ENCODE peak calls at places on chromosomes 12 and 14, in seven cellular contexts. One of them, this sample, is unnamed.
A peak's percentile ranks its signal among the peaks of the same experiment; 100 is the strongest.

GRCh38 chr12:124898200-124898950 is 16.1 kb downstream of the UBC start:
- DNase-seq in left kidney: peak; percentile 76
- DNase-seq in SK-MEL-5: peak; percentile 75
- DNase-seq in PC-9: peak; percentile 69
- DNase-seq in T-helper 1 cell: peak; percentile 55
- DNase-seq in activated gamma-delta T cell treated with anti-CD3 and anti-CD28 coated beads, Interleukin-2, amount 50 U/mL, for 16 hours: peak; percentile 43
- DNase-seq in stomach: peak; percentile 72
- DNase-seq in this sample: peak; percentile 81

GRCh38 chr12:110284597-110284996 is 3.5 kb downstream of the ATP2A2 start:
- DNase-seq in left kidney: no peak
- DNase-seq in stomach: no peak
- DNase-seq in activated gamma-delta T cell treated with anti-CD3 and anti-CD28 coated beads, Interleukin-2, amount 50 U/mL, for 16 hours: no peak
- DNase-seq in SK-MEL-5: no peak
- DNase-seq in T-helper 1 cell: no peak
- DNase-seq in PC-9: no peak
- DNase-seq in this sample: no peak

GRCh38 chr12:116123511-116124258 is 153.8 kb downstream of the MED13L start:
- DNase-seq in left kidney: peak; percentile 75
- DNase-seq in SK-MEL-5: peak; percentile 88
- DNase-seq in T-helper 1 cell: no peak
- DNase-seq in stomach: no peak
- DNase-seq in PC-9: no peak
- DNase-seq in activated gamma-delta T cell treated with anti-CD3 and anti-CD28 coated beads, Interleukin-2, amount 50 U/mL, for 16 hours: no peak
- DNase-seq in this sample: peak; percentile 48

GRCh38 chr14:79334272-79334671 is 877.0 kb downstream of the DIO2 start:
- DNase-seq in PC-9: no peak
- DNase-seq in left kidney: no peak
- DNase-seq in activated gamma-delta T cell treated with anti-CD3 and anti-CD28 coated beads, Interleukin-2, amount 50 U/mL, for 16 hours: no peak
- DNase-seq in T-helper 1 cell: no peak
- DNase-seq in stomach: no peak
- DNase-seq in SK-MEL-5: no peak
- DNase-seq in this sample: no peak

GRCh38 chr12:115511305-115511704 is 766.2 kb downstream of the MED13L start:
- DNase-seq in left kidney: no peak
- DNase-seq in stomach: no peak
- DNase-seq in T-helper 1 cell: no peak
- DNase-seq in PC-9: no peak
- DNase-seq in activated gamma-delta T cell treated with anti-CD3 and anti-CD28 coated beads, Interleukin-2, amount 50 U/mL, for 16 hours: no peak
- DNase-seq in SK-MEL-5: no peak
- DNase-seq in this sample: no peak

GRCh38 chr14:57833304-57833703 is 32.6 kb downstream of the SLC35F4 start:
- DNase-seq in PC-9: peak; percentile 28
- DNase-seq in activated gamma-delta T cell treated with anti-CD3 and anti-CD28 coated beads, Interleukin-2, amount 50 U/mL, for 16 hours: no peak
- DNase-seq in stomach: no peak
- DNase-seq in SK-MEL-5: no peak
- DNase-seq in T-helper 1 cell: no peak
- DNase-seq in left kidney: no peak
- DNase-seq in this sample: no peak

GRCh38 chr12:132827763-132828703 is 636 bp downstream of the GOLGA3 start:
- DNase-seq in stomach: peak; percentile 58
- DNase-seq in T-helper 1 cell: peak; percentile 22
- DNase-seq in SK-MEL-5: peak; percentile 31
- DNase-seq in left kidney: peak; percentile 45
- DNase-seq in activated gamma-delta T cell treated with anti-CD3 and anti-CD28 coated beads, Interleukin-2, amount 50 U/mL, for 16 hours: peak; percentile 16
- DNase-seq in PC-9: peak; percentile 29
- DNase-seq in this sample: peak; percentile 56

GRCh38 chr14:94132285-94132887 is 3.0 kb upstream of the IFI27L2 start:
- DNase-seq in left kidney: peak; percentile 82
- DNase-seq in activated gamma-delta T cell treated with anti-CD3 and anti-CD28 coated beads, Interleukin-2, amount 50 U/mL, for 16 hours: peak; percentile 46
- DNase-seq in SK-MEL-5: peak; percentile 86
- DNase-seq in T-helper 1 cell: peak; percentile 47
- DNase-seq in stomach: peak; percentile 66
- DNase-seq in PC-9: no peak
- DNase-seq in this sample: no peak

GRCh38 chr12:78085562-78086182 is 255.0 kb downstream of the NAV3 start:
- DNase-seq in T-helper 1 cell: no peak
- DNase-seq in SK-MEL-5: no peak
- DNase-seq in PC-9: no peak
- DNase-seq in stomach: no peak
- DNase-seq in activated gamma-delta T cell treated with anti-CD3 and anti-CD28 coated beads, Interleukin-2, amount 50 U/mL, for 16 hours: no peak
- DNase-seq in left kidney: no peak
- DNase-seq in this sample: no peak